ENCODE peak calls at places on chromosome 11, in four cellular contexts. Y, C, Z and N are unnamed samples.
A peak's percentile ranks its signal among the peaks of the same experiment; 100 is the strongest.

GRCh38 chr11:47524200-47524874 is 28.6 kb downstream of the CELF1 start:
- DNase-seq in Z (no peak), C (no peak), Y (no peak), N (no peak)

GRCh38 chr11:2538951-2539735 is 94.3 kb downstream of the KCNQ1 start:
- DNase-seq in Z (no peak), Y (no peak), C (no peak), N (no peak)

GRCh38 chr11:10436733-10437132 is 18.3 kb upstream of the AMPD3 start:
- DNase-seq in Y (no peak), C (no peak), Z (no peak), N (no peak)

GRCh38 chr11:69013009-69013951 is at the start of gene MRGPRF:
- DNase-seq in Y (peak; percentile 91), C (peak; percentile 30), Z (no peak), N (peak; percentile 40)

GRCh38 chr11:26028294-26028954 is 303.5 kb upstream of the ANO3 start:
- DNase-seq in Y (peak; percentile 57), Z (peak; percentile 15), C (no peak), N (peak; percentile 12)

GRCh38 chr11:16286095-16286494 is 70.3 kb downstream of the SOX6 start:
- DNase-seq in Z (no peak), Y (peak; percentile 23), C (no peak), N (no peak)

GRCh38 chr11:117076941-117077659 is 21.1 kb downstream of the SIK3 start:
- DNase-seq in C (no peak), Y (no peak), Z (peak; percentile 96), N (no peak)

GRCh38 chr11:61134801-61135257 is 26.4 kb downstream of the VPS37C start:
- DNase-seq in C (no peak), Z (no peak), Y (no peak), N (no peak)

GRCh38 chr11:90204832-90205646 is 17.8 kb downstream of the CHORDC1 start:
- DNase-seq in Y (peak; percentile 66), C (peak; percentile 35), Z (peak; percentile 66), N (peak; percentile 69)

GRCh38 chr11:12149672-12150225 is 39.4 kb downstream of the MICAL2 start:
- DNase-seq in Y (peak; percentile 83), Z (no peak), C (peak; percentile 60), N (no peak)

GRCh38 chr11:14924291-14924690 is 32.3 kb upstream of the CYP2R1 start:
- DNase-seq in Y (no peak), Z (no peak), C (no peak), N (no peak)

GRCh38 chr11:90556612-90557011 is 333.8 kb upstream of the CHORDC1 start:
- DNase-seq in Z (no peak), C (no peak), Y (no peak), N (no peak)

GRCh38 chr11:126499124-126499752 is 143.8 kb downstream of the ST3GAL4 start:
- DNase-seq in Y (no peak), Z (no peak), C (no peak), N (no peak)

GRCh38 chr11:10204021-10204420 is 90.0 kb downstream of the SBF2 start:
- DNase-seq in Y (no peak), C (no peak), Z (no peak), N (no peak)

GRCh38 chr11:10366568-10367331 is 61.9 kb downstream of the ADM start:
- DNase-seq in C (peak; percentile 68), Z (peak; percentile 67), Y (peak; percentile 98), N (peak; percentile 96)

GRCh38 chr11:44978279-44978960 is 27.7 kb upstream of the TP53I11 start:
- DNase-seq in Z (no peak), Y (no peak), C (no peak), N (no peak)

GRCh38 chr11:518463-519202 is 11.6 kb upstream of the RNH1 start:
- DNase-seq in Z (peak; percentile 90), C (peak; percentile 94), Y (peak; percentile 89), N (peak; percentile 97)

GRCh38 chr11:36409152-36409713 is 100.8 kb downstream of the TRAF6 start:
- DNase-seq in C (no peak), Y (peak; percentile 46), Z (no peak), N (no peak)

GRCh38 chr11:699116-699508 is 3.5 kb downstream of the TMEM80 start:
- DNase-seq in C (no peak), Y (no peak), Z (no peak), N (no peak)

GRCh38 chr11:28072321-28072720 is 35.6 kb downstream of the KIF18A start:
- DNase-seq in Z (no peak), Y (peak; percentile 53), C (no peak), N (no peak)

GRCh38 chr11:116731097-116731761 is 41.6 kb downstream of the BUD13 start:
- DNase-seq in Z (peak; percentile 5), C (no peak), Y (peak; percentile 10), N (no peak)

GRCh38 chr11:16280256-16280682 is 76.1 kb downstream of the SOX6 start:
- DNase-seq in C (peak; percentile 42), Z (no peak), Y (no peak), N (peak; percentile 30)

GRCh38 chr11:33667819-33668467 is 32.7 kb downstream of the C11orf91 start:
- DNase-seq in Z (no peak), Y (no peak), C (no peak), N (no peak)

GRCh38 chr11:102323542-102324261 is 6.4 kb downstream of the BIRC3 start:
- DNase-seq in C (no peak), Y (peak; percentile 84), Z (no peak), N (no peak)

GRCh38 chr11:79083346-79083745 is 357.5 kb downstream of the TENM4 start:
- DNase-seq in Z (no peak), C (no peak), Y (peak; percentile 26), N (no peak)

GRCh38 chr11:13884159-13884799 is 78.2 kb upstream of the SPON1 start:
- DNase-seq in Y (no peak), C (no peak), Z (no peak), N (no peak)

GRCh38 chr11:60985991-60986915 is 14.8 kb downstream of the CD6 start:
- DNase-seq in Y (peak; percentile 46), C (no peak), Z (no peak), N (no peak)

GRCh38 chr11:7514099-7514725 is 413 bp downstream of the PPFIBP2 start:
- DNase-seq in Y (no peak), C (no peak), Z (no peak), N (no peak)

GRCh38 chr11:19253817-19254216 is 13.1 kb upstream of the E2F8 start:
- DNase-seq in C (no peak), Y (no peak), Z (no peak), N (no peak)

GRCh38 chr11:19258651-19259230 is 18.0 kb upstream of the E2F8 start:
- DNase-seq in C (no peak), Z (no peak), Y (no peak), N (no peak)

GRCh38 chr11:19263333-19263732 is 22.6 kb upstream of the E2F8 start:
- DNase-seq in Z (no peak), Y (no peak), C (no peak), N (no peak)

GRCh38 chr11:19259487-19260345 is 19.0 kb upstream of the E2F8 start:
- DNase-seq in Y (peak; percentile 54), Z (no peak), C (peak; percentile 70), N (peak; percentile 40)
- TF ChIP-seq MAZ in Y (no peak), Z (no peak), C (no peak), N (no peak)

GRCh38 chr11:67289226-67289650 is at the start of gene ANKRD13D:
- DNase-seq in Y (no peak), C (peak; percentile 88), Z (no peak), N (no peak)
- TF ChIP-seq MAZ in Y (no peak), C (no peak), Z (no peak), N (no peak)

GRCh38 chr11:67600324-67601029 is 6.3 kb upstream of the NDUFV1 start:
- DNase-seq in Z (no peak), Y (no peak), C (no peak), N (no peak)
- TF ChIP-seq MAZ in Z (no peak), Y (no peak), C (peak; percentile 45), N (no peak)

DNA sequence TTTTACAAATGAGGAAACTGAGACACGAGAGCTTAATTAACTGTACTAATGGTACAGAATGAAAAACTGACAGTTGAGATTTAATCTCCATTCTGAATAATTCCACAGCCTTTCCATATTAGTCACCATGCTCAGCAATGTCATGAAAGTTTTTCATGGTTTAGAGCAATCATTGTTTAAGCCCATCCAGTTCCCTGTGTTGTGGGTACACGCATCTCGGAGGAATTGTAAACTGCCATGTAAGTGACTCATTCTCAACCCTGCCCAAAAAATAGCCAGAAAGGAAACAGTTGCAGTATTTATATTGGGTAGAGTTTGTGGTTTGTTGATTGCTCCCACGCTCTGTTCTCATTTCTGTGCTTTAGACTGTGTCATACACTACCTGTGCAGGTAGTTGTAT is 1790.8 kb downstream of the LRRC4C start:
- DNase-seq in Y (no peak), C (no peak), Z (no peak), N (no peak)
- TF ChIP-seq MAZ in Y (no peak), C (no peak), Z (no peak), N (no peak)